ENCODE peak calls at places on chromosomes 16 and 17, in six cellular contexts. E is HCT116, J is GM12878, W is SK-N-SH, G is H1, I is HepG2. A is an unnamed sample.

GRCh38 chr16:69130461-69130860 is 1.9 kb downstream of the CHTF8 start:
- DNase-seq in I (no peak), E (no peak), G (no peak), W (no peak), J (no peak), A (no peak)

GRCh38 chr16:51163366-51163765 is 12.3 kb upstream of the SALL1 start:
- DNase-seq in I (no peak), J (no peak), W (no peak), E (no peak), G (no peak), A (no peak)

GRCh38 chr17:80063815-80064585 is 27.6 kb downstream of the CCDC40 start:
- DNase-seq in G (no peak), I (peak), W (no peak), J (no peak), E (peak), A (no peak)

GRCh38 chr16:48409839-48410610 is 24.8 kb upstream of the SIAH1 start:
- DNase-seq in G (no peak), W (no peak), J (no peak), E (no peak), I (peak), A (no peak)

GRCh38 chr16:49890876-49891275 is 35.0 kb upstream of the ZNF423 start:
- DNase-seq in I (no peak), W (no peak), J (no peak), G (peak), E (no peak), A (no peak)

GRCh38 chr16:50248845-50249244 is 17.5 kb upstream of the ADCY7 start:
- DNase-seq in J (no peak), I (no peak), G (no peak), E (no peak), W (no peak), A (no peak)

GRCh38 chr16:51981725-51982124 is 565.2 kb downstream of the TOX3 start:
- DNase-seq in G (no peak), E (no peak), J (no peak), I (no peak), W (no peak), A (no peak)

GRCh38 chr17:82367724-82368524 is 3.6 kb upstream of the UTS2R start:
- DNase-seq in G (no peak), J (no peak), I (peak), E (peak), W (peak), A (peak)

GRCh38 chr16:35210681-35211433 is 1751.4 kb downstream of the TP53TG3F start:
- DNase-seq in E (no peak), I (no peak), W (no peak), J (no peak), G (no peak), A (no peak)

GRCh38 chr17:48037036-48037881 is at the start of gene COPZ2:
- DNase-seq in E (no peak), W (peak), G (peak), I (peak), J (no peak), A (peak)

GRCh38 chr17:4098516-4099209 is 44.2 kb downstream of the ZZEF1 start:
- DNase-seq in E (no peak), G (no peak), J (no peak), I (no peak), W (no peak), A (no peak)

GRCh38 chr16:1202274-1202673 is 22.8 kb downstream of the TPSG1 start:
- DNase-seq in I (no peak), E (no peak), G (no peak), J (no peak), W (no peak), A (no peak)

GRCh38 chr16:20302389-20302788 is 24.9 kb downstream of the GP2 start:
- DNase-seq in W (no peak), J (no peak), I (no peak), G (no peak), E (no peak), A (no peak)

GRCh38 chr16:49700222-49700927 is 155.5 kb downstream of the ZNF423 start:
- DNase-seq in W (peak), J (no peak), G (peak), I (no peak), E (no peak), A (no peak)

GRCh38 chr17:10927712-10928111 is 89.8 kb upstream of the PIRT start:
- DNase-seq in E (no peak), I (no peak), J (no peak), W (no peak), G (no peak), A (no peak)

GRCh38 chr17:2466936-2467335 is 44.8 kb downstream of the METTL16 start:
- DNase-seq in W (no peak), G (no peak), I (no peak), J (no peak), E (no peak), A (no peak)

GRCh38 chr17:82845163-82845807 is 5.5 kb upstream of the ZNF750 start:
- DNase-seq in G (no peak), J (no peak), E (no peak), W (no peak), I (no peak), A (no peak)

GRCh38 chr16:84339316-84339715 is 29.0 kb upstream of the ATP2C2 start:
- DNase-seq in G (no peak), W (no peak), J (no peak), I (no peak), E (no peak), A (no peak)

GRCh38 chr17:82970818-82971610 is 108.4 kb upstream of the METRNL start:
- DNase-seq in W (no peak), E (no peak), I (no peak), G (no peak), J (no peak), A (no peak)

GRCh38 chr16:70746040-70746707 is 54.8 kb downstream of the VAC14 start:
- DNase-seq in J (no peak), W (peak), G (no peak), E (peak), I (peak), A (peak)

GRCh38 chr17:68391561-68392268 is 65.6 kb downstream of the WIPI1 start:
- DNase-seq in G (peak), I (peak), E (no peak), W (no peak), J (no peak), A (no peak)

GRCh38 chr16:10558746-10559641 is 21.4 kb downstream of the EMP2 start:
- DNase-seq in I (no peak), G (no peak), W (no peak), E (no peak), J (no peak), A (no peak)

GRCh38 chr16:30660424-30661251 is 2.4 kb downstream of the FBRS start:
- DNase-seq in E (no peak), I (no peak), G (no peak), W (no peak), J (no peak), A (peak)

GRCh38 chr17:30600830-30601494 is 123.8 kb downstream of the GOSR1 start:
- DNase-seq in W (peak), I (no peak), J (no peak), G (no peak), E (no peak), A (peak)

GRCh38 chr17:62792122-62792800 is 15.9 kb downstream of the MARCHF10 start:
- DNase-seq in E (peak), W (no peak), G (no peak), I (peak), J (no peak), A (no peak)

GRCh38 chr16:22307838-22308237 is 10.6 kb downstream of the POLR3E start:
- DNase-seq in G (no peak), I (no peak), E (no peak), J (no peak), W (no peak), A (no peak)

GRCh38 chr16:81519298-81520150 is 74.9 kb downstream of the CMIP start:
- DNase-seq in J (peak), I (no peak), E (no peak), G (no peak), W (no peak), A (no peak)

GRCh38 chr16:50316848-50317630 is 50.7 kb downstream of the ADCY7 start:
- DNase-seq in J (no peak), E (no peak), W (no peak), I (no peak), G (no peak), A (no peak)

GRCh38 chr17:61149862-61150362 is 249.7 kb upstream of the TBX2 start:
- DNase-seq in J (no peak), E (no peak), G (no peak), W (peak), I (peak), A (peak)

GRCh38 chr17:81420769-81421462 is 25.7 kb downstream of the BAHCC1 start:
- DNase-seq in J (no peak), E (no peak), G (no peak), I (no peak), W (no peak), A (no peak)

GRCh38 chr17:76527430-76528111 is 9.9 kb downstream of the CYGB start:
- DNase-seq in E (no peak), G (peak), J (no peak), W (peak), I (peak), A (no peak)

GRCh38 chr17:74563358-74563757 is 4.0 kb downstream of the CD300H start:
- DNase-seq in E (no peak), J (no peak), G (no peak), I (no peak), W (no peak), A (no peak)

GRCh38 chr17:72142614-72143013 is 21.8 kb downstream of the SOX9 start:
- DNase-seq in J (no peak), I (no peak), E (no peak), W (no peak), G (no peak), A (peak)

GRCh38 chr16:67551091-67551490 is 11.2 kb upstream of the CTCF start:
- DNase-seq in W (no peak), G (no peak), J (no peak), E (no peak), I (no peak), A (no peak)

GRCh38 chr16:58030136-58030840 is 4.7 kb downstream of the MMP15 start:
- DNase-seq in J (no peak), I (no peak), W (no peak), G (no peak), E (no peak), A (no peak)

GRCh38 chr16:81140930-81141780 is 45.0 kb upstream of the GCSH start:
- DNase-seq in E (peak), I (peak), W (no peak), J (no peak), G (peak), A (peak)

GRCh38 chr17:10738516-10739258 is 8.9 kb upstream of the TMEM220 start:
- DNase-seq in I (peak), G (peak), W (no peak), J (no peak), E (no peak), A (no peak)

GRCh38 chr16:68369168-68369567 is 58.3 kb downstream of the PRMT7 start:
- DNase-seq in J (no peak), E (no peak), W (no peak), G (no peak), I (no peak), A (no peak)

GRCh38 chr17:73283841-73284282 is 22.2 kb upstream of the CPSF4L start:
- DNase-seq in J (no peak), W (peak), G (peak), E (no peak), I (no peak), A (no peak)

GRCh38 chr17:43562679-43563146 is 16.6 kb upstream of the ETV4 start:
- DNase-seq in G (no peak), W (no peak), E (no peak), I (peak), J (no peak), A (no peak)
- TF ChIP-seq JUND in G (no peak), W (no peak), E (no peak), I (no peak), J (no peak), A (no peak)

GRCh38 chr16:28846933-28847273 is 755 bp upstream of the TUFM start:
- DNase-seq in E (no peak), J (no peak), I (no peak), G (no peak), W (no peak), A (no peak)
- TF ChIP-seq JUND in E (no peak), J (no peak), I (no peak), G (no peak), W (no peak), A (no peak)

DNA sequence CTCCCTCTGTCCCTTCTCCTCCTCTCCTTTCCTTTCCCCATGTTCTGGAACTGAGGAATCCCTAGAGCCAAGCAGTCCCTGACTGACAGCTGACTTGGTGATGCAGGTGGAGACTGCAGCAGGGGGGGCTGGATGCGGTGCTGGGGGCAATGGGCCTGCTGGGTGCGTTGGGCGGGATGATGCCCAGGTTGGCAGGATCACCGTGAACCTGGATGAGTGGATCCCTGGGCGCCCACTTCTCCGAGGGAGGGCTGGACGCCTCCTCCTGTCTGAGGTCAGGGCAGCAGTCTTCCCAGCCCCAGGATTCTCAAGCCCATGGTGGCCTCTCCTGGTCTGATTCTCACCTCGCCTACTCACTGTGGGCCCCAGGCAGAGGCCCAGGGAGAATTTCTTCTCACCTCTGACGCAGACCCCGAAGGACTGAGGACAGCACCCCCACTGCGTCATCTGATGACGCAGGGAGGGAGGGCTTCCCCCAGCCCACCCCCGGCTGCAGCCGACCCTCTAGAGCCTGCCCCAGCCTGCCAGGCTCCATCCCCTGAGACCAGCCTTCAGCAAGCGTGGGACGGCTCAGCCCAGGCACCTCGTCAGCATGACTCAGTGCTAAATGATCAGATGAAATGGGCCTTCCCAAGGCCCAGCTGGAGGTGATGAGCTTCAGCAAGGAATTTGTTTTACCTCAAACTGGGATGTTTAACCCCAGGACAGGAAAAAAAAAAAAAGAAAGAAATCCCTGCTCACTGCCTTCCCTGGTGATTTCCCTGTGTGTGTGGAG is 188.0 kb upstream of the TNRC6C start:
- DNase-seq in J (no peak), E (no peak), W (no peak), I (no peak), G (no peak), A (no peak)
- TF ChIP-seq JUND in J (no peak), E (no peak), W (peak), I (no peak), G (no peak), A (no peak)

GRCh38 chr16:75494696-75495601 is at the start of gene CHST6:
- DNase-seq in G (peak), J (no peak), W (peak), E (no peak), I (peak), A (no peak)
- TF ChIP-seq JUND in G (no peak), J (no peak), W (no peak), E (no peak), I (no peak), A (no peak)

DNA sequence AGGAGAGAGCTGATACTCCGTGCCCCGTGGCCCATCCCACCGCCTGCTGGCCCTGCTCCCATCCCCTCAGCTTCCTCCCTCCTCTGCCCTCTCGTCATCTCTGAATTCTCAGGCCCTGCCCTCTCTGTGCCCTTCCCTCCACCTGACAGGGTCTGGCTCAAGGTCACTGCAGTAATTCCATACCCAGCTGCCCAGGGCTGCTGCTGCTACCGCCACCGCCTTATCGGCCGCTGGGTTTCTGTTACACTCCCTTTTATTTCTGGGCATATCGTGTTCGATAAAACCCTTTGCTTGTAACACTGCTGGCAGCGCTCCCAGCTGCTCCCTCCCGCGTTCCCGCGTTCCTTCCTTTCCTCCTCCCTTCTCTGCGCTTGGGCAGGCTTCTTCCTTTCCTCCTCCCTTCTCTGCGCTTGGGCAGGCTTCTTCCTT is 1.2 kb downstream of the EPN3 start:
- DNase-seq in G (peak), I (no peak), W (peak), J (no peak), E (no peak), A (no peak)
- TF ChIP-seq JUND in G (no peak), I (no peak), W (no peak), J (no peak), E (no peak), A (no peak)

A was measured in T47D.